ENCODE peak calls at places on chromosomes 4 and X, in eight cellular contexts. U, Q, I, X, K, L, C and G are unnamed samples.
A peak's percentile ranks its signal among the peaks of the same experiment; 100 is the strongest.

GRCh38 chr4:39357002-39357401 is 9.2 kb downstream of the RFC1 start:
- DNase-seq in U (no peak), L (no peak), X (no peak), C (no peak), Q (no peak), I (no peak), K (no peak), G (no peak)

GRCh38 chr4:56077676-56078075 is 128.9 kb downstream of the CEP135 start:
- DNase-seq in C (no peak), K (no peak), Q (no peak), L (peak; percentile 37), X (no peak), U (no peak), I (no peak), G (no peak)

GRCh38 chrX:135596495-135596894 is 76.0 kb downstream of the INTS6L start:
- DNase-seq in Q (no peak), C (peak; percentile 36), I (peak; percentile 40), X (peak; percentile 49), K (peak; percentile 67), L (peak; percentile 45), U (peak; percentile 1), G (peak; percentile 56)

GRCh38 chr4:139656614-139657486 is 8.8 kb upstream of the MGST2 start:
- DNase-seq in U (peak; percentile 14), L (peak; percentile 85), K (no peak), Q (peak; percentile 78), I (peak; percentile 55), X (peak; percentile 64), C (peak; percentile 79), G (peak; percentile 91)

GRCh38 chrX:139121616-139122286 is 408.8 kb upstream of the F9 start:
- DNase-seq in X (no peak), L (no peak), C (no peak), K (no peak), U (no peak), I (no peak), Q (no peak), G (no peak)

GRCh38 chr4:76200771-76201224 is 12.8 kb downstream of the SCARB2 start:
- DNase-seq in U (no peak), K (no peak), C (peak; percentile 83), I (peak; percentile 81), L (no peak), X (no peak), Q (no peak), G (peak; percentile 77)

GRCh38 chrX:2715066-2715600 is 24.0 kb downstream of the CD99 start:
- DNase-seq in X (no peak), Q (no peak), U (no peak), C (peak; percentile 88), L (no peak), K (no peak), I (no peak), G (no peak)

GRCh38 chr4:1500966-1501753 is 94.9 kb upstream of the NKX1-1 start:
- DNase-seq in U (no peak), I (no peak), K (peak; percentile 51), L (no peak), X (no peak), Q (no peak), C (peak; percentile 18), G (no peak)

GRCh38 chrX:108437789-108438623 is at the start of gene COL4A6:
- DNase-seq in L (peak; percentile 20), Q (peak; percentile 62), C (peak; percentile 58), K (peak; percentile 71), U (no peak), X (peak; percentile 40), I (no peak), G (peak; percentile 47)

GRCh38 chr4:13309751-13310150 is 174.4 kb downstream of the RAB28 start:
- DNase-seq in I (no peak), C (no peak), X (no peak), U (no peak), K (no peak), L (no peak), Q (peak; percentile 74), G (no peak)

GRCh38 chr4:13313856-13314255 is 170.3 kb downstream of the RAB28 start:
- DNase-seq in Q (no peak), L (no peak), K (no peak), X (no peak), I (no peak), U (no peak), C (no peak), G (no peak)

GRCh38 chr4:13306356-13306755 is 177.8 kb downstream of the RAB28 start:
- DNase-seq in I (no peak), X (no peak), C (no peak), Q (no peak), U (no peak), K (no peak), L (no peak), G (no peak)

GRCh38 chr4:13312264-13312663 is 171.9 kb downstream of the RAB28 start:
- DNase-seq in Q (no peak), K (no peak), C (no peak), I (no peak), L (no peak), U (no peak), X (no peak), G (no peak)
- H3K36me3 ChIP-seq in Q (no peaks in the 10 kb centered on the region), K (no peaks in the 10 kb centered on the region), C (no peaks in the 10 kb centered on the region), I (no peaks in the 10 kb centered on the region), L (no peaks in the 10 kb centered on the region), U (no peaks in the 10 kb centered on the region), X (no peaks in the 10 kb centered on the region), G (no peaks in the 10 kb centered on the region)

GRCh38 chrX:47174846-47175587 is 18.6 kb upstream of the UBA1 start:
- DNase-seq in Q (no peak), L (no peak), U (no peak), X (peak; percentile 17), K (peak; percentile 66), I (no peak), C (no peak), G (peak; percentile 2)
- H3K36me3 ChIP-seq in Q (peaks cover 23% of the 10 kb centered on the region), L (no peaks in the 10 kb centered on the region), U (peaks cover 79% of the 10 kb centered on the region), X (no peaks in the 10 kb centered on the region), K (peaks cover 23% of the 10 kb centered on the region), I (no peaks in the 10 kb centered on the region), C (no peaks in the 10 kb centered on the region), G (no peaks in the 10 kb centered on the region)

GRCh38 chr4:174686826-174687225 is 142.2 kb downstream of the GLRA3 start:
- DNase-seq in X (no peak), C (no peak), I (no peak), L (no peak), K (no peak), U (no peak), Q (no peak), G (no peak)
- H3K36me3 ChIP-seq in X (no peaks in the 10 kb centered on the region), C (no peaks in the 10 kb centered on the region), I (no peaks in the 10 kb centered on the region), L (no peaks in the 10 kb centered on the region), K (no peaks in the 10 kb centered on the region), U (no peaks in the 10 kb centered on the region), Q (no peaks in the 10 kb centered on the region), G (no peaks in the 10 kb centered on the region)

GRCh38 chr4:110184791-110185155 is 13.6 kb downstream of the ELOVL6 start:
- DNase-seq in X (no peak), Q (no peak), U (no peak), C (no peak), I (no peak), L (no peak), K (no peak), G (no peak)

GRCh38 chr4:110188113-110188512 is 10.3 kb downstream of the ELOVL6 start:
- DNase-seq in I (no peak), C (no peak), K (no peak), U (no peak), L (no peak), Q (no peak), X (no peak), G (no peak)

GRCh38 chr4:110183058-110183457 is 15.4 kb downstream of the ELOVL6 start:
- DNase-seq in U (no peak), I (no peak), L (no peak), C (no peak), K (no peak), X (no peak), Q (no peak), G (no peak)

GRCh38 chr4:110184124-110184790 is 14.2 kb downstream of the ELOVL6 start:
- DNase-seq in U (no peak), X (no peak), I (no peak), K (no peak), L (peak; percentile 34), C (no peak), Q (peak; percentile 33), G (no peak)

DNA sequence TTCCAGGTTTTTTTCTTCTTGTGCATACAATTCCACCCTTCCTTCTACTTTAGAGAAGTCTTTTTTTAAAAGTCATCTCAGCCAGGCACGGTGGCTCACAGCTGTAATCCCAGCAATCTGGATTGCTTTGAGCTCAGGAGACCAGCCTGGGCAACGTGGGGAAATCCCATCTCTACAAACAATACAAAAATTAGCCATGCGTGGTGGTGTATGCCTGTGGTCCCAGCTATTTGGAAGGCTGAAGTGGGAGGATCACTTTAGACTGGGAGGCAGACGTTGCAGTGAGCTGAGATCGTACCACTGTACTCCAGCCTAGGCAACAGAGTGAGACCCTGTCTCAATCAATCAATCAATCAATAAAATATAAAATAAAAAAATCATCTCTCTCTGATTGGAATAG is 14.8 kb downstream of the ELOVL6 start:
- DNase-seq in C (no peak), U (no peak), L (no peak), K (no peak), X (no peak), Q (no peak), I (no peak), G (no peak)
- H3K36me3 ChIP-seq in C (no peaks in the 10 kb centered on the region), U (no peaks in the 10 kb centered on the region), L (no peaks in the 10 kb centered on the region), K (no peaks in the 10 kb centered on the region), X (no peaks in the 10 kb centered on the region), Q (no peaks in the 10 kb centered on the region), I (no peaks in the 10 kb centered on the region), G (no peaks in the 10 kb centered on the region)

DNA sequence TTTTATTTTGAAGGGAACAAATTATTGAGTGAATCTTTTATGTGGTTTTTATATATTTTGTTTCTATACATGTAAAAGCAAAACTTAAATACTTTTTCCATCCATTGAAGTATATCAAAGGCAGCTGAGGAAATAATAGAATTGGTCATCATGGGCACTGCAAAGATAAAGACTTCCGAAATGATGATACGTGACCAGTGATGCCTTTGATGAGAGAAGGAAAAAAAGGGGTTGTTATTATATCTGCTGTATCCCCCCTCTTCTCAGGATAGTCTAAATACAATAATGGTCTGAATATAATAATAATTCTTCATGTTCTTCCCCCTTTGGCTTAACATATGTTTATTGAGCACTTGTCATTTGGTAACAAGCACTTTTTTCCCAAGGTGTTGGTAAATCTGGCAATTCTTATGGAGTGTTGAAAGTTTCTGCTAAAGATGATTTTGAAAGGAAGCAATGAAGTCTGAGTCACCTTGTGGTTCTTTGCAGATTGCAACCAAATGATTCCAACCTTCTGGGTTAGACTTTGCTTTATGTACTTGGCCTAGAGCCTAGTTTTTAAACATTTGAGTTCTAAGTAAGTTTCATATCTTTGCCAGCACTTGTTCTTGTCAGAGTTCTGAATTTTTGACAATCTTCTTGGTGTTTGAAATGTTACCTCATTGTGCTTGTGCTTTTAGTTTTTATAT is 60.8 kb downstream of the USP9X start:
- DNase-seq in L (peak; percentile 79), I (no peak), K (no peak), Q (peak; percentile 85), C (no peak), X (no peak), U (no peak), G (peak; percentile 16)
- H3K36me3 ChIP-seq in L (peaks cover 55% of the 10 kb centered on the region), I (no peaks in the 10 kb centered on the region), K (peaks cover 10% of the 10 kb centered on the region), Q (no peaks in the 10 kb centered on the region), C (no peaks in the 10 kb centered on the region), X (no peaks in the 10 kb centered on the region), U (peaks cover 36% of the 10 kb centered on the region), G (no peaks in the 10 kb centered on the region)